ENCODE peak calls at places on chromosomes 2 and 18, in nine cellular contexts. V is foreskin fibroblast; M is SHP77; B is naive thymus-derived CD4-positive, alpha-beta T cell; O is left colon; S is HT-29; E is endothelial cell; J is stimulated activated CD4-positive, alpha-beta T cell treated with anti-CD3 and anti-CD28 coated beads, Interleukin-1b, Interleukin-23, amount 100 ng/mL, for 24 hours; D is GM12892. I is an unnamed sample.

GRCh38 chr2:240299710-240300068 is 135.8 kb upstream of the GPC1 start:
- DNase-seq in E (no peak), B (no peak), M (no peak), S (no peak), O (no peak), J (no peak), V (no peak), D (no peak), I (peak; percentile 7)

GRCh38 chr2:50004667-50005066 is 850.4 kb upstream of the FSHR start:
- DNase-seq in O (no peak), V (no peak), M (no peak), E (no peak), B (no peak), S (no peak), D (no peak), J (no peak), I (no peak)

GRCh38 chr2:152434395-152435182 is 99.6 kb downstream of the FMNL2 start:
- DNase-seq in V (no peak), J (no peak), B (no peak), S (no peak), M (no peak), D (no peak), O (no peak), E (no peak), I (no peak)

GRCh38 chr2:28348921-28349320 is 43.7 kb upstream of the FOSL2 start:
- DNase-seq in E (no peak), B (no peak), M (no peak), D (no peak), S (no peak), J (no peak), O (no peak), V (no peak), I (no peak)

GRCh38 chr2:86806059-86806857 is 15.5 kb upstream of the CD8A start:
- DNase-seq in O (no peak), J (no peak), M (no peak), S (no peak), V (no peak), B (no peak), D (no peak), E (no peak), I (no peak)

GRCh38 chr18:12278153-12278764 is 24.1 kb downstream of the CIDEA start:
- DNase-seq in O (no peak), J (no peak), B (no peak), S (no peak), M (no peak), E (no peak), V (no peak), D (no peak), I (no peak)

GRCh38 chr18:68121826-68122225 is 593.1 kb downstream of the TMX3 start:
- DNase-seq in B (no peak), V (peak; percentile 43), D (no peak), S (no peak), O (no peak), J (no peak), E (no peak), M (no peak), I (no peak)

GRCh38 chr2:57802243-57802642 is 244.4 kb upstream of the VRK2 start:
- DNase-seq in M (no peak), B (no peak), J (no peak), D (no peak), V (no peak), S (no peak), E (no peak), O (no peak), I (no peak)

GRCh38 chr2:22043784-22044183 is 920.0 kb downstream of the TDRD15 start:
- DNase-seq in B (no peak), D (no peak), J (no peak), V (no peak), M (no peak), E (no peak), S (no peak), O (no peak), I (no peak)

GRCh38 chr2:142042536-142043199 is 88.1 kb downstream of the LRP1B start:
- DNase-seq in J (no peak), S (no peak), D (no peak), O (no peak), E (no peak), M (no peak), B (no peak), V (no peak), I (no peak)

GRCh38 chr2:230423851-230424458 is 8.0 kb downstream of the SP100 start:
- DNase-seq in S (no peak), V (no peak), D (no peak), E (no peak), O (no peak), M (no peak), J (no peak), B (no peak), I (no peak)

GRCh38 chr18:76687271-76688006 is 134.9 kb upstream of the ZNF236 start:
- DNase-seq in M (peak; percentile 65), D (no peak), J (no peak), V (peak; percentile 15), B (no peak), E (no peak), O (no peak), S (no peak), I (no peak)

GRCh38 chr2:160505236-160505635 is 11.6 kb upstream of the RBMS1 start:
- DNase-seq in S (no peak), B (no peak), E (no peak), D (no peak), J (no peak), V (no peak), M (no peak), O (no peak), I (no peak)

GRCh38 chr2:10343191-10343590 is 40.5 kb downstream of the HPCAL1 start:
- DNase-seq in E (no peak), D (no peak), O (no peak), J (no peak), V (no peak), S (no peak), M (no peak), B (no peak), I (no peak)

GRCh38 chr18:2515908-2516625 is 55.2 kb downstream of the METTL4 start:
- DNase-seq in D (no peak), V (peak; percentile 97), J (peak; percentile 2), S (peak; percentile 54), M (no peak), O (no peak), E (no peak), B (no peak), I (no peak)

GRCh38 chr2:217993055-217993645 is 9.6 kb downstream of the TNS1 start:
- DNase-seq in V (no peak), J (no peak), M (no peak), E (no peak), O (no peak), S (no peak), D (no peak), B (no peak), I (no peak)

GRCh38 chr2:149050188-149050587 is 11.7 kb downstream of the LYPD6B start:
- DNase-seq in D (no peak), O (no peak), V (no peak), M (no peak), J (no peak), E (no peak), B (no peak), S (no peak), I (no peak)

GRCh38 chr2:198102841-198103240 is 298.4 kb downstream of the PLCL1 start:
- DNase-seq in S (no peak), O (no peak), D (no peak), B (no peak), M (no peak), E (no peak), V (no peak), J (no peak), I (no peak)

GRCh38 chr2:16546128-16546754 is 119.4 kb downstream of the CYRIA start:
- DNase-seq in V (no peak), B (no peak), S (peak; percentile 73), E (peak; percentile 55), D (no peak), M (no peak), J (no peak), O (no peak), I (no peak)

GRCh38 chr2:10256031-10256524 is 46.6 kb upstream of the HPCAL1 start:
- DNase-seq in S (no peak), D (no peak), J (no peak), M (no peak), B (no peak), O (peak; percentile 19), E (no peak), V (no peak), I (no peak)

GRCh38 chr2:163157891-163158511 is 319.4 kb upstream of the KCNH7 start:
- DNase-seq in D (no peak), V (peak; percentile 35), S (no peak), E (no peak), B (no peak), M (no peak), O (no peak), J (no peak), I (no peak)

GRCh38 chr2:162074937-162075688 is 1.1 kb upstream of the DPP4 start:
- DNase-seq in S (no peak), M (no peak), O (no peak), E (no peak), V (peak; percentile 66), J (no peak), D (no peak), B (no peak), I (no peak)

GRCh38 chr2:176140130-176140519 is 10.6 kb downstream of the HOXD8 start:
- DNase-seq in M (no peak), B (no peak), O (no peak), S (no peak), V (no peak), J (no peak), D (no peak), E (no peak), I (no peak)

GRCh38 chr2:212254331-212254730 is 284.3 kb downstream of the ERBB4 start:
- DNase-seq in J (no peak), O (no peak), E (no peak), D (no peak), B (no peak), M (no peak), V (no peak), S (no peak), I (no peak)

GRCh38 chr2:174024524-174025270 is 59.5 kb upstream of the SP3 start:
- DNase-seq in V (peak; percentile 87), B (no peak), D (no peak), S (no peak), J (no peak), M (peak; percentile 16), E (no peak), O (peak; percentile 59), I (no peak)

GRCh38 chr2:236177604-236177966 is 9.4 kb upstream of the GBX2 start:
- DNase-seq in E (peak; percentile 77), J (peak; percentile 36), D (no peak), S (no peak), V (peak; percentile 11), M (no peak), B (no peak), O (no peak), I (no peak)

GRCh38 chr2:202037086-202037485 is 3.4 kb downstream of the FZD7 start:
- DNase-seq in M (no peak), S (no peak), J (no peak), D (no peak), E (no peak), V (no peak), B (no peak), O (no peak), I (no peak)

GRCh38 chr2:142165790-142166189 is 35.0 kb upstream of the LRP1B start:
- DNase-seq in E (peak; percentile 26), J (no peak), B (no peak), M (no peak), S (peak; percentile 50), D (no peak), O (no peak), V (no peak), I (no peak)

GRCh38 chr2:200230716-200231115 is 75.8 kb upstream of the SPATS2L start:
- DNase-seq in J (no peak), S (no peak), E (no peak), D (no peak), B (no peak), V (no peak), O (no peak), M (no peak), I (no peak)

I was measured in GM12891.